ENCODE peak calls at places on chromosomes 6 and 20, in nine cellular contexts. One of them, this sample, is unnamed.

GRCh38 chr6:136014454-136015421 is 163.2 kb downstream of the PDE7B start:
- DNase-seq in iPS DF 6.9: no peak
- DNase-seq in CD8-positive, alpha-beta memory T cell: no peak
- DNase-seq in heart right ventricle: no peak
- DNase-seq in fibroblast of the aortic adventitia: peak
- DNase-seq in body of pancreas: no peak
- DNase-seq in GM12878: no peak
- DNase-seq in uterus: no peak
- DNase-seq in CD8-positive, alpha-beta T cell: no peak
- DNase-seq in this sample: peak

GRCh38 chr6:127146935-127147334 is 28.5 kb downstream of the RSPO3 start:
- DNase-seq in iPS DF 6.9: no peak
- DNase-seq in CD8-positive, alpha-beta memory T cell: no peak
- DNase-seq in heart right ventricle: no peak
- DNase-seq in fibroblast of the aortic adventitia: peak
- DNase-seq in body of pancreas: no peak
- DNase-seq in GM12878: no peak
- DNase-seq in uterus: no peak
- DNase-seq in CD8-positive, alpha-beta T cell: no peak
- DNase-seq in this sample: peak

GRCh38 chr20:60117040-60117439 is 158.8 kb downstream of the CDH26 start:
- DNase-seq in iPS DF 6.9: no peak
- DNase-seq in CD8-positive, alpha-beta memory T cell: no peak
- DNase-seq in heart right ventricle: no peak
- DNase-seq in fibroblast of the aortic adventitia: no peak
- DNase-seq in body of pancreas: no peak
- DNase-seq in GM12878: no peak
- DNase-seq in uterus: no peak
- DNase-seq in CD8-positive, alpha-beta T cell: no peak
- DNase-seq in this sample: no peak

GRCh38 chr20:8049321-8049720 is 29.8 kb upstream of the TMX4 start:
- DNase-seq in iPS DF 6.9: no peak
- DNase-seq in CD8-positive, alpha-beta memory T cell: no peak
- DNase-seq in heart right ventricle: no peak
- DNase-seq in fibroblast of the aortic adventitia: peak
- DNase-seq in body of pancreas: no peak
- DNase-seq in GM12878: no peak
- DNase-seq in uterus: no peak
- DNase-seq in CD8-positive, alpha-beta T cell: no peak
- DNase-seq in this sample: no peak

GRCh38 chr6:104639671-104640070 is 220.0 kb downstream of the HACE1 start:
- DNase-seq in iPS DF 6.9: no peak
- DNase-seq in CD8-positive, alpha-beta memory T cell: no peak
- DNase-seq in heart right ventricle: no peak
- DNase-seq in fibroblast of the aortic adventitia: peak
- DNase-seq in body of pancreas: no peak
- DNase-seq in GM12878: peak
- DNase-seq in uterus: no peak
- DNase-seq in CD8-positive, alpha-beta T cell: no peak
- DNase-seq in this sample: no peak

GRCh38 chr6:157539900-157540752 is 159.1 kb downstream of the ZDHHC14 start:
- DNase-seq in iPS DF 6.9: no peak
- DNase-seq in CD8-positive, alpha-beta memory T cell: no peak
- DNase-seq in heart right ventricle: no peak
- DNase-seq in fibroblast of the aortic adventitia: no peak
- DNase-seq in body of pancreas: no peak
- DNase-seq in GM12878: no peak
- DNase-seq in uterus: no peak
- DNase-seq in CD8-positive, alpha-beta T cell: no peak
- DNase-seq in this sample: no peak

GRCh38 chr20:59723607-59724456 is 119.5 kb downstream of the PHACTR3 start:
- DNase-seq in iPS DF 6.9: no peak
- DNase-seq in CD8-positive, alpha-beta memory T cell: no peak
- DNase-seq in heart right ventricle: no peak
- DNase-seq in fibroblast of the aortic adventitia: no peak
- DNase-seq in body of pancreas: no peak
- DNase-seq in GM12878: no peak
- DNase-seq in uterus: no peak
- DNase-seq in CD8-positive, alpha-beta T cell: no peak
- DNase-seq in this sample: peak

GRCh38 chr6:158765509-158766068 is 53.6 kb downstream of the EZR start:
- DNase-seq in iPS DF 6.9: no peak
- DNase-seq in CD8-positive, alpha-beta memory T cell: no peak
- DNase-seq in heart right ventricle: no peak
- DNase-seq in fibroblast of the aortic adventitia: no peak
- DNase-seq in body of pancreas: no peak
- DNase-seq in GM12878: no peak
- DNase-seq in uterus: no peak
- DNase-seq in CD8-positive, alpha-beta T cell: no peak
- DNase-seq in this sample: no peak

GRCh38 chr20:64155258-64156135 is 8.8 kb upstream of the MYT1 start:
- DNase-seq in iPS DF 6.9: no peak
- DNase-seq in CD8-positive, alpha-beta memory T cell: no peak
- DNase-seq in heart right ventricle: no peak
- DNase-seq in fibroblast of the aortic adventitia: no peak
- DNase-seq in body of pancreas: no peak
- DNase-seq in GM12878: no peak
- DNase-seq in uterus: no peak
- DNase-seq in CD8-positive, alpha-beta T cell: no peak
- DNase-seq in this sample: no peak

GRCh38 chr6:28167068-28167467 is 25.4 kb downstream of the ZKSCAN8 start:
- DNase-seq in iPS DF 6.9: no peak
- DNase-seq in CD8-positive, alpha-beta memory T cell: no peak
- DNase-seq in heart right ventricle: no peak
- DNase-seq in fibroblast of the aortic adventitia: peak
- DNase-seq in body of pancreas: no peak
- DNase-seq in GM12878: no peak
- DNase-seq in uterus: no peak
- DNase-seq in CD8-positive, alpha-beta T cell: no peak
- DNase-seq in this sample: no peak

GRCh38 chr6:96766769-96767168 is 70.5 kb downstream of the GPR63 start:
- DNase-seq in iPS DF 6.9: no peak
- DNase-seq in CD8-positive, alpha-beta memory T cell: no peak
- DNase-seq in heart right ventricle: no peak
- DNase-seq in fibroblast of the aortic adventitia: no peak
- DNase-seq in body of pancreas: no peak
- DNase-seq in GM12878: no peak
- DNase-seq in uterus: no peak
- DNase-seq in CD8-positive, alpha-beta T cell: no peak
- DNase-seq in this sample: no peak

GRCh38 chr6:79949235-79949634 is 1.9 kb upstream of the ELOVL4 start:
- DNase-seq in iPS DF 6.9: peak
- DNase-seq in CD8-positive, alpha-beta memory T cell: peak
- DNase-seq in heart right ventricle: no peak
- DNase-seq in fibroblast of the aortic adventitia: peak
- DNase-seq in body of pancreas: peak
- DNase-seq in GM12878: peak
- DNase-seq in uterus: no peak
- DNase-seq in CD8-positive, alpha-beta T cell: peak
- DNase-seq in this sample: no peak

GRCh38 chr6:54621285-54621684 is 225.3 kb upstream of the FAM83B start:
- DNase-seq in iPS DF 6.9: peak
- DNase-seq in CD8-positive, alpha-beta memory T cell: no peak
- DNase-seq in heart right ventricle: no peak
- DNase-seq in fibroblast of the aortic adventitia: peak
- DNase-seq in body of pancreas: no peak
- DNase-seq in GM12878: no peak
- DNase-seq in uterus: no peak
- DNase-seq in CD8-positive, alpha-beta T cell: no peak
- DNase-seq in this sample: no peak

GRCh38 chr6:138592698-138593097 is 93.4 kb upstream of the NHSL1 start:
- DNase-seq in iPS DF 6.9: no peak
- DNase-seq in CD8-positive, alpha-beta memory T cell: no peak
- DNase-seq in heart right ventricle: no peak
- DNase-seq in fibroblast of the aortic adventitia: no peak
- DNase-seq in body of pancreas: no peak
- DNase-seq in GM12878: peak
- DNase-seq in uterus: no peak
- DNase-seq in CD8-positive, alpha-beta T cell: no peak
- DNase-seq in this sample: no peak

GRCh38 chr20:61117725-61118124 is 134.3 kb upstream of the CDH4 start:
- DNase-seq in iPS DF 6.9: no peak
- DNase-seq in CD8-positive, alpha-beta memory T cell: no peak
- DNase-seq in heart right ventricle: no peak
- DNase-seq in fibroblast of the aortic adventitia: peak
- DNase-seq in body of pancreas: no peak
- DNase-seq in GM12878: no peak
- DNase-seq in uterus: no peak
- DNase-seq in CD8-positive, alpha-beta T cell: no peak
- DNase-seq in this sample: peak

DNA sequence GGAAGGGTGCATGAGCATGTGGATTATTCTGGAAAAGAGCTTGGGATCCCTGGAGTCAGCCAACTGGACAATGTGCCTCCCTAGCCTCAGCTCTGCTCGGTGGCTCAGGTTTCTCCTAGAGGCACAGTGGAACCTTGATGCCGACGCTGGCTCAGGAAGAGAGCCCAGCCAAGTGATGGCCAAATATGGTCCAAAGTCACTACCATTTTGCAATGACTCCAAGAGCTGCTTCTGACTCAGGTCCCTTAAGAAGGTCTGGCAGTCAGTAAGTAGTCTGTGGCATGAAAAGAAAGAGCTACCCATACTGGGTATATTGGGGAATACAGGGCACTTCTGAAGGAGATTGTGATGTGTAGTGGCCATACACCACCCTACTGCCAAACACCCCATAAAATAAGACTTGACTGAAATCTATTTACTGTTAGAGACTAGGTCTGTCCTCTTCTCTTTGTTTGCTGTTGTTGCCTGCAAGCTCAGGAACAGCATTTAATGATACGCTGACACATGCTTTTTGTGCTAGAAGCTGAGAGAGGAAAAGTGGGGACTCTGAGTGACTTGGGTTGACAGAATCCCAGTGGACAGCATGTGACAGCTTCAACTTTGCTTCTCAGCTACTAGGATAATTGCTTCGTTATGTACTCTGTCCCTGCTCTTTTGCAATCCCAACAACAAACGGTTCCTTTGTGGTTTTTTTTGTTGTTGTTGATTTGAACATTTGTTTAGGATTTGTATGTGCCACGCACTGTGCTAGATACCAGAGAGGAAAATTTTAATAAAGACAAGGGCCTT is 30.3 kb upstream of the OGFRL1 start:
- DNase-seq in iPS DF 6.9: no peak
- DNase-seq in CD8-positive, alpha-beta memory T cell: no peak
- DNase-seq in heart right ventricle: no peak
- DNase-seq in fibroblast of the aortic adventitia: no peak
- DNase-seq in body of pancreas: no peak
- DNase-seq in GM12878: no peak
- DNase-seq in uterus: no peak
- DNase-seq in CD8-positive, alpha-beta T cell: no peak
- DNase-seq in this sample: no peak
- H3K4me3 ChIP-seq in iPS DF 6.9: no peak
- H3K4me3 ChIP-seq in CD8-positive, alpha-beta memory T cell: no peak
- H3K4me3 ChIP-seq in heart right ventricle: no peak
- H3K4me3 ChIP-seq in fibroblast of the aortic adventitia: no peak
- H3K4me3 ChIP-seq in body of pancreas: no peak
- H3K4me3 ChIP-seq in GM12878: no peak
- H3K4me3 ChIP-seq in uterus: no peak
- H3K4me3 ChIP-seq in CD8-positive, alpha-beta T cell: no peak
- H3K4me3 ChIP-seq in this sample: no peak

DNA sequence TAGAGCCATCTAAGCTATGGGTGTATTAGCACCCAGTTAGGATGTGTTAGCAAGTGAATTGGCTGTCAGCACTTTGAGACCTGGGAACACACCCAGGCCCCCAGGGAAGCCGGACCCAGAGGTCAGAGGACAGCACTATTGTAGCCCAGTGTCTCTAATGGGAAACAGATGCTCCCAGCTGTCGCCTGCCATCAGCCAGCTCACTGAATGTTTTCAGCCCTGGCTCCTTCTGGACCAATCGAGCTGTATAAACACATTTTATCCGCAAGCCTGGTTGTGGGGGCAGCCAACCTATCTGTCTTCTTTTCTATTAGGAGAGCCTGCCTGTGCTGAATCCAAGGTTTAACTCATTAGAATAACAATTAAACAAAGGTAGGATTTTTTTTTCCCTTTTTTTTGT is 10.8 kb upstream of the TASP1 start:
- DNase-seq in iPS DF 6.9: no peak
- DNase-seq in CD8-positive, alpha-beta memory T cell: no peak
- DNase-seq in heart right ventricle: peak
- DNase-seq in fibroblast of the aortic adventitia: peak
- DNase-seq in body of pancreas: no peak
- DNase-seq in GM12878: no peak
- DNase-seq in uterus: peak
- DNase-seq in CD8-positive, alpha-beta T cell: no peak
- DNase-seq in this sample: peak
- H3K4me3 ChIP-seq in iPS DF 6.9: no peak
- H3K4me3 ChIP-seq in CD8-positive, alpha-beta memory T cell: no peak
- H3K4me3 ChIP-seq in heart right ventricle: no peak
- H3K4me3 ChIP-seq in fibroblast of the aortic adventitia: no peak
- H3K4me3 ChIP-seq in body of pancreas: no peak
- H3K4me3 ChIP-seq in GM12878: no peak
- H3K4me3 ChIP-seq in uterus: no peak
- H3K4me3 ChIP-seq in CD8-positive, alpha-beta T cell: no peak
- H3K4me3 ChIP-seq in this sample: no peak

DNA sequence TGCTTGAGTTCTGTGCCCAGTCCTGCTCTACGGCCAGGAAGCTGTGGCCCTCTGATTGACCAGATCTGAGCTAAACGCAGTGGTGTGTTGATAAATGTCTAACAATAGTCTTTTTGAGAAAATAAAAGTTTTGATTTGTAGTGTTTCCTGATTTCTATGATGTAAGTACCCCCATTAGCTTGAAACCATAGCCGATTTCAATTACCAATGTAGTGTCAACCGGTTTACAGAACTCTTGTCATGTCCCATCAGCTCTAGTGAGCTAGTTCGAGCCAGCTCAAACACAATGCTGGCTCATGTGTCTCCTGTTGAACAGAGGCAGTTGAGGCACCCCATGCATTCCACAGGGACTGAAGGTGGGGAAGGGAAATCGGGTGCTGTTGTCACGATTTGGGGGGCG is 56.7 kb upstream of the ZMYND8 start:
- DNase-seq in iPS DF 6.9: no peak
- DNase-seq in CD8-positive, alpha-beta memory T cell: no peak
- DNase-seq in heart right ventricle: no peak
- DNase-seq in fibroblast of the aortic adventitia: no peak
- DNase-seq in body of pancreas: no peak
- DNase-seq in GM12878: no peak
- DNase-seq in uterus: no peak
- DNase-seq in CD8-positive, alpha-beta T cell: no peak
- DNase-seq in this sample: no peak
- H3K4me3 ChIP-seq in iPS DF 6.9: no peak
- H3K4me3 ChIP-seq in CD8-positive, alpha-beta memory T cell: no peak
- H3K4me3 ChIP-seq in heart right ventricle: no peak
- H3K4me3 ChIP-seq in fibroblast of the aortic adventitia: no peak
- H3K4me3 ChIP-seq in body of pancreas: no peak
- H3K4me3 ChIP-seq in GM12878: no peak
- H3K4me3 ChIP-seq in uterus: no peak
- H3K4me3 ChIP-seq in CD8-positive, alpha-beta T cell: no peak
- H3K4me3 ChIP-seq in this sample: no peak

DNA sequence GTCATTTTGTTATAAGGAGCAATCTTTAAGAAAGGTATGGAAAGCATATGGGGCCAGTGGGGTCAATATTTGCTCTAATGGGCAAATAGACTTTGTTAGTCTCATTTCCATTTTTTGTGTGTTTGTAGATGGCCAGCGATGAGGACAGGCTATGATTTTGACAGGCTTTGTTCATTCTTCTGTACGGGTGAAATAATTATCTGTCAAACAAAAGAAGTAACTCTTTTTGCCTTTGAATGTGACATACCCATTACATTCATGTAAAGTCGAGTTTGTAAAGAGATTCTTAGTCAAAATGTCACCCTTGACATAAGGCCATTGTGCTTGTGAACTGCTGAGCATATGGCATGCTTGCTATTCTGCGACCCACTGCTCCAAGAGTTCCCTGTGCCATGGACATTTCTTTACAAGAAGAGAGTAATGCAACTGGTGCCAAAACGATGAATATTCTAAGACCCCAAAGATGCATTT is 38.1 kb upstream of the JAG1 start:
- DNase-seq in iPS DF 6.9: no peak
- DNase-seq in CD8-positive, alpha-beta memory T cell: no peak
- DNase-seq in heart right ventricle: no peak
- DNase-seq in fibroblast of the aortic adventitia: no peak
- DNase-seq in body of pancreas: no peak
- DNase-seq in GM12878: no peak
- DNase-seq in uterus: no peak
- DNase-seq in CD8-positive, alpha-beta T cell: no peak
- DNase-seq in this sample: no peak
- H3K4me3 ChIP-seq in iPS DF 6.9: no peak
- H3K4me3 ChIP-seq in CD8-positive, alpha-beta memory T cell: no peak
- H3K4me3 ChIP-seq in heart right ventricle: no peak
- H3K4me3 ChIP-seq in fibroblast of the aortic adventitia: no peak
- H3K4me3 ChIP-seq in body of pancreas: no peak
- H3K4me3 ChIP-seq in GM12878: no peak
- H3K4me3 ChIP-seq in uterus: no peak
- H3K4me3 ChIP-seq in CD8-positive, alpha-beta T cell: no peak
- H3K4me3 ChIP-seq in this sample: no peak

This sample was measured in MG63.